ENCODE peak calls at places on chromosomes 11 and 22, in seven cellular contexts. E, K, Y, C, D, F and V are unnamed samples.
A peak's percentile ranks its signal among the peaks of the same experiment; 100 is the strongest.

GRCh38 chr11:10478574-10479550 is 23.8 kb downstream of the AMPD3 start:
- DNase-seq in Y (no peak), E (no peak), K (no peak), C (no peak), D (no peak), F (no peak), V (no peak)

GRCh38 chr11:1921576-1922141 is 2.2 kb downstream of the TNNT3 start:
- DNase-seq in F (no peak), E (no peak), D (no peak), C (peak; percentile 78), K (no peak), Y (no peak), V (no peak)

GRCh38 chr11:29343465-29344333 is 673.1 kb downstream of the KCNA4 start:
- DNase-seq in C (no peak), E (peak; percentile 50), F (peak; percentile 9), D (peak; percentile 12), K (peak; percentile 13), Y (no peak), V (peak; percentile 72)

GRCh38 chr11:58805065-58805464 is 39.4 kb downstream of the GLYATL2 start:
- DNase-seq in C (no peak), K (no peak), F (no peak), Y (no peak), D (no peak), E (no peak), V (no peak)

GRCh38 chr22:38412435-38413084 is 42.4 kb downstream of the KCNJ4 start:
- DNase-seq in D (peak; percentile 77), Y (no peak), F (no peak), K (peak; percentile 46), C (peak; percentile 61), E (no peak), V (peak; percentile 66)

GRCh38 chr11:47351159-47352126 is 1.1 kb downstream of the MYBPC3 start:
- DNase-seq in K (no peak), C (no peak), D (no peak), Y (no peak), E (no peak), F (no peak), V (no peak)

GRCh38 chr11:120208012-120208441 is 2.8 kb upstream of the OAF start:
- DNase-seq in F (no peak), K (no peak), C (no peak), Y (no peak), D (no peak), E (no peak), V (no peak)

GRCh38 chr22:46931414-46931813 is 169.0 kb downstream of the TBC1D22A start:
- DNase-seq in E (peak; percentile 23), F (no peak), D (no peak), Y (no peak), K (no peak), C (no peak), V (peak; percentile 51)

GRCh38 chr11:127345819-127346459 is 345.4 kb upstream of the KIRREL3 start:
- DNase-seq in E (peak; percentile 15), D (peak; percentile 7), F (peak; percentile 1), Y (no peak), K (peak; percentile 1), C (no peak), V (peak; percentile 72)

GRCh38 chr11:29449280-29450074 is 567.4 kb downstream of the KCNA4 start:
- DNase-seq in F (no peak), Y (no peak), K (no peak), E (no peak), D (no peak), C (no peak), V (no peak)

GRCh38 chr11:29119691-29120328 is 897.0 kb downstream of the KCNA4 start:
- DNase-seq in F (no peak), K (no peak), E (peak; percentile 92), C (no peak), Y (no peak), D (no peak), V (no peak)

GRCh38 chr11:95228081-95228859 is 2.7 kb downstream of the SESN3 start:
- DNase-seq in D (no peak), Y (no peak), E (no peak), K (no peak), F (no peak), C (no peak), V (no peak)

GRCh38 chr11:72569966-72570892 is 104.0 kb downstream of the PDE2A start:
- DNase-seq in Y (no peak), F (no peak), D (no peak), C (no peak), K (no peak), E (peak; percentile 88), V (no peak)

GRCh38 chr11:44188643-44189042 is 93.2 kb downstream of the EXT2 start:
- DNase-seq in D (no peak), C (no peak), K (no peak), Y (no peak), E (no peak), F (no peak), V (no peak)

GRCh38 chr22:48235744-48236143 is 1473.3 kb downstream of the TBC1D22A start:
- DNase-seq in F (no peak), Y (no peak), E (no peak), C (no peak), K (no peak), D (no peak), V (no peak)

GRCh38 chr11:46363455-46363920 is 16.2 kb downstream of the DGKZ start:
- DNase-seq in K (no peak), C (no peak), D (no peak), F (peak; percentile 69), E (peak; percentile 47), Y (no peak), V (no peak)

GRCh38 chr11:107565219-107565937 is at the start of gene ALKBH8:
- DNase-seq in C (peak; percentile 84), E (peak; percentile 74), Y (no peak), K (peak; percentile 83), F (peak; percentile 54), D (peak; percentile 32), V (peak; percentile 87)

GRCh38 chr11:61893981-61894380 is 2.6 kb upstream of the FADS3 start:
- DNase-seq in Y (no peak), D (no peak), K (no peak), F (no peak), E (peak; percentile 77), C (no peak), V (no peak)

GRCh38 chr11:66718320-66718971 is 10.6 kb downstream of the SPTBN2 start:
- DNase-seq in D (no peak), E (no peak), C (no peak), F (no peak), K (no peak), Y (no peak), V (peak; percentile 71)

GRCh38 chr11:91231226-91231625 is 993.4 kb upstream of the FAT3 start:
- DNase-seq in C (no peak), F (no peak), Y (no peak), E (peak; percentile 22), K (no peak), D (no peak), V (no peak)

GRCh38 chr22:39384750-39385480 is 14.7 kb upstream of the TAB1 start:
- DNase-seq in E (peak; percentile 26), D (no peak), Y (no peak), K (no peak), C (no peak), F (no peak), V (peak; percentile 87)

GRCh38 chr22:26800858-26801257 is 143.5 kb downstream of the MIAT start:
- DNase-seq in D (no peak), E (peak; percentile 25), F (no peak), Y (no peak), K (no peak), C (no peak), V (peak; percentile 90)

GRCh38 chr11:102680945-102681344 is 24.6 kb downstream of the MMP27 start:
- DNase-seq in E (no peak), F (no peak), Y (no peak), C (peak; percentile 82), K (no peak), D (no peak), V (no peak)

GRCh38 chr11:35006389-35007128 is 90.1 kb downstream of the PDHX start:
- DNase-seq in D (peak; percentile 44), K (peak; percentile 71), C (no peak), F (no peak), Y (no peak), E (no peak), V (no peak)

GRCh38 chr22:27800250-27801131 is 1.1 kb downstream of the MN1 start:
- DNase-seq in K (no peak), C (no peak), D (no peak), F (no peak), Y (no peak), E (no peak), V (no peak)

GRCh38 chr11:88259431-88259830 is 78.1 kb downstream of the CTSC start:
- DNase-seq in E (no peak), F (no peak), Y (no peak), C (no peak), D (no peak), K (no peak), V (no peak)

GRCh38 chr11:111795333-111795985 is 29.3 kb upstream of the PPP2R1B start:
- DNase-seq in C (no peak), K (no peak), Y (no peak), D (no peak), F (no peak), E (no peak), V (no peak)

GRCh38 chr11:28447226-28447625 is 339.0 kb downstream of the METTL15 start:
- DNase-seq in C (no peak), E (peak; percentile 85), K (no peak), F (no peak), D (no peak), Y (no peak), V (no peak)

GRCh38 chr22:49909476-49910205 is 8.6 kb downstream of the ALG12 start:
- DNase-seq in D (no peak), C (peak; percentile 56), E (no peak), Y (no peak), F (no peak), K (no peak), V (no peak)

GRCh38 chr11:83845797-83846196 is 559.6 kb upstream of the CCDC90B start:
- DNase-seq in K (no peak), C (no peak), F (no peak), D (no peak), E (no peak), Y (no peak), V (no peak)